ENCODE peak calls at places on chromosomes 7 and 10, in ten cellular contexts. One of them, this sample, is unnamed.

GRCh38 chr7:94440460-94441039 is 45.9 kb downstream of the COL1A2 start:
- ATAC-seq in T-cell: no peak
- ATAC-seq in naive thymus-derived CD8-positive, alpha-beta T cell: no peak
- ATAC-seq in left cardiac atrium: no peak
- ATAC-seq in CD4-positive, alpha-beta T cell: no peak
- ATAC-seq in GM12878: no peak
- ATAC-seq in PC-3: no peak
- ATAC-seq in CD4-positive, CD25-positive, alpha-beta regulatory T cell: no peak
- ATAC-seq in activated T-cell treated with anti-CD3 and anti-CD28 coated beads, Interleukin-2, amount 50 U/mL, for 72 hours: no peak
- ATAC-seq in stimulated activated naive CD8-positive, alpha-beta T cell treated with anti-CD3 and anti-CD28 coated beads, Interleukin-15, amount 100 ng/mL, for 72 hours: no peak
- ATAC-seq in this sample: no peak

GRCh38 chr10:3397231-3397630 is 224.6 kb upstream of the PITRM1 start:
- ATAC-seq in T-cell: no peak
- ATAC-seq in naive thymus-derived CD8-positive, alpha-beta T cell: no peak
- ATAC-seq in left cardiac atrium: no peak
- ATAC-seq in CD4-positive, alpha-beta T cell: no peak
- ATAC-seq in GM12878: no peak
- ATAC-seq in PC-3: peak; percentile 64
- ATAC-seq in CD4-positive, CD25-positive, alpha-beta regulatory T cell: no peak
- ATAC-seq in activated T-cell treated with anti-CD3 and anti-CD28 coated beads, Interleukin-2, amount 50 U/mL, for 72 hours: peak; percentile 61
- ATAC-seq in stimulated activated naive CD8-positive, alpha-beta T cell treated with anti-CD3 and anti-CD28 coated beads, Interleukin-15, amount 100 ng/mL, for 72 hours: no peak
- ATAC-seq in this sample: no peak

GRCh38 chr10:20105931-20106330 is 289.7 kb downstream of the PLXDC2 start:
- ATAC-seq in T-cell: no peak
- ATAC-seq in naive thymus-derived CD8-positive, alpha-beta T cell: no peak
- ATAC-seq in left cardiac atrium: no peak
- ATAC-seq in CD4-positive, alpha-beta T cell: no peak
- ATAC-seq in GM12878: no peak
- ATAC-seq in PC-3: no peak
- ATAC-seq in CD4-positive, CD25-positive, alpha-beta regulatory T cell: no peak
- ATAC-seq in activated T-cell treated with anti-CD3 and anti-CD28 coated beads, Interleukin-2, amount 50 U/mL, for 72 hours: no peak
- ATAC-seq in stimulated activated naive CD8-positive, alpha-beta T cell treated with anti-CD3 and anti-CD28 coated beads, Interleukin-15, amount 100 ng/mL, for 72 hours: no peak
- ATAC-seq in this sample: no peak

GRCh38 chr7:101754432-101755159 is 62.8 kb upstream of the CUX1 start:
- ATAC-seq in T-cell: peak; percentile 33
- ATAC-seq in naive thymus-derived CD8-positive, alpha-beta T cell: peak; percentile 46
- ATAC-seq in left cardiac atrium: peak; percentile 47
- ATAC-seq in CD4-positive, alpha-beta T cell: no peak
- ATAC-seq in GM12878: no peak
- ATAC-seq in PC-3: peak; percentile 74
- ATAC-seq in CD4-positive, CD25-positive, alpha-beta regulatory T cell: no peak
- ATAC-seq in activated T-cell treated with anti-CD3 and anti-CD28 coated beads, Interleukin-2, amount 50 U/mL, for 72 hours: peak; percentile 58
- ATAC-seq in stimulated activated naive CD8-positive, alpha-beta T cell treated with anti-CD3 and anti-CD28 coated beads, Interleukin-15, amount 100 ng/mL, for 72 hours: peak; percentile 54
- ATAC-seq in this sample: no peak

GRCh38 chr7:55348502-55348901 is 16.6 kb upstream of the LANCL2 start:
- ATAC-seq in T-cell: peak; percentile 41
- ATAC-seq in naive thymus-derived CD8-positive, alpha-beta T cell: no peak
- ATAC-seq in left cardiac atrium: peak; percentile 67
- ATAC-seq in CD4-positive, alpha-beta T cell: no peak
- ATAC-seq in GM12878: peak; percentile 39
- ATAC-seq in PC-3: peak; percentile 97
- ATAC-seq in CD4-positive, CD25-positive, alpha-beta regulatory T cell: peak; percentile 48
- ATAC-seq in activated T-cell treated with anti-CD3 and anti-CD28 coated beads, Interleukin-2, amount 50 U/mL, for 72 hours: peak; percentile 83
- ATAC-seq in stimulated activated naive CD8-positive, alpha-beta T cell treated with anti-CD3 and anti-CD28 coated beads, Interleukin-15, amount 100 ng/mL, for 72 hours: peak; percentile 61
- ATAC-seq in this sample: no peak

GRCh38 chr10:21720090-21720489 is 186.1 kb downstream of the MLLT10 start:
- ATAC-seq in T-cell: no peak
- ATAC-seq in naive thymus-derived CD8-positive, alpha-beta T cell: no peak
- ATAC-seq in left cardiac atrium: no peak
- ATAC-seq in CD4-positive, alpha-beta T cell: no peak
- ATAC-seq in GM12878: peak; percentile 64
- ATAC-seq in PC-3: no peak
- ATAC-seq in CD4-positive, CD25-positive, alpha-beta regulatory T cell: no peak
- ATAC-seq in activated T-cell treated with anti-CD3 and anti-CD28 coated beads, Interleukin-2, amount 50 U/mL, for 72 hours: no peak
- ATAC-seq in stimulated activated naive CD8-positive, alpha-beta T cell treated with anti-CD3 and anti-CD28 coated beads, Interleukin-15, amount 100 ng/mL, for 72 hours: peak; percentile 61
- ATAC-seq in this sample: no peak

GRCh38 chr10:279232-279631 is 144.0 kb downstream of the ZMYND11 start:
- ATAC-seq in T-cell: no peak
- ATAC-seq in naive thymus-derived CD8-positive, alpha-beta T cell: no peak
- ATAC-seq in left cardiac atrium: no peak
- ATAC-seq in CD4-positive, alpha-beta T cell: no peak
- ATAC-seq in GM12878: no peak
- ATAC-seq in PC-3: no peak
- ATAC-seq in CD4-positive, CD25-positive, alpha-beta regulatory T cell: no peak
- ATAC-seq in activated T-cell treated with anti-CD3 and anti-CD28 coated beads, Interleukin-2, amount 50 U/mL, for 72 hours: no peak
- ATAC-seq in stimulated activated naive CD8-positive, alpha-beta T cell treated with anti-CD3 and anti-CD28 coated beads, Interleukin-15, amount 100 ng/mL, for 72 hours: no peak
- ATAC-seq in this sample: no peak

GRCh38 chr10:72348282-72348681 is 6.4 kb downstream of the DNAJB12 start:
- ATAC-seq in T-cell: no peak
- ATAC-seq in naive thymus-derived CD8-positive, alpha-beta T cell: no peak
- ATAC-seq in left cardiac atrium: no peak
- ATAC-seq in CD4-positive, alpha-beta T cell: no peak
- ATAC-seq in GM12878: no peak
- ATAC-seq in PC-3: no peak
- ATAC-seq in CD4-positive, CD25-positive, alpha-beta regulatory T cell: no peak
- ATAC-seq in activated T-cell treated with anti-CD3 and anti-CD28 coated beads, Interleukin-2, amount 50 U/mL, for 72 hours: no peak
- ATAC-seq in stimulated activated naive CD8-positive, alpha-beta T cell treated with anti-CD3 and anti-CD28 coated beads, Interleukin-15, amount 100 ng/mL, for 72 hours: no peak
- ATAC-seq in this sample: no peak

GRCh38 chr10:119221666-119222065 is 14.3 kb downstream of the GRK5 start:
- ATAC-seq in T-cell: no peak
- ATAC-seq in naive thymus-derived CD8-positive, alpha-beta T cell: no peak
- ATAC-seq in left cardiac atrium: no peak
- ATAC-seq in CD4-positive, alpha-beta T cell: no peak
- ATAC-seq in GM12878: peak; percentile 44
- ATAC-seq in PC-3: no peak
- ATAC-seq in CD4-positive, CD25-positive, alpha-beta regulatory T cell: no peak
- ATAC-seq in activated T-cell treated with anti-CD3 and anti-CD28 coated beads, Interleukin-2, amount 50 U/mL, for 72 hours: peak; percentile 83
- ATAC-seq in stimulated activated naive CD8-positive, alpha-beta T cell treated with anti-CD3 and anti-CD28 coated beads, Interleukin-15, amount 100 ng/mL, for 72 hours: peak; percentile 68
- ATAC-seq in this sample: peak; percentile 17

GRCh38 chr10:23361665-23362064 is 17.1 kb upstream of the C10orf67 start:
- ATAC-seq in T-cell: no peak
- ATAC-seq in naive thymus-derived CD8-positive, alpha-beta T cell: no peak
- ATAC-seq in left cardiac atrium: no peak
- ATAC-seq in CD4-positive, alpha-beta T cell: no peak
- ATAC-seq in GM12878: no peak
- ATAC-seq in PC-3: no peak
- ATAC-seq in CD4-positive, CD25-positive, alpha-beta regulatory T cell: no peak
- ATAC-seq in activated T-cell treated with anti-CD3 and anti-CD28 coated beads, Interleukin-2, amount 50 U/mL, for 72 hours: no peak
- ATAC-seq in stimulated activated naive CD8-positive, alpha-beta T cell treated with anti-CD3 and anti-CD28 coated beads, Interleukin-15, amount 100 ng/mL, for 72 hours: no peak
- ATAC-seq in this sample: no peak

GRCh38 chr10:29826221-29826620 is 191.4 kb upstream of the SVIL start:
- ATAC-seq in T-cell: no peak
- ATAC-seq in naive thymus-derived CD8-positive, alpha-beta T cell: no peak
- ATAC-seq in left cardiac atrium: no peak
- ATAC-seq in CD4-positive, alpha-beta T cell: no peak
- ATAC-seq in GM12878: no peak
- ATAC-seq in PC-3: no peak
- ATAC-seq in CD4-positive, CD25-positive, alpha-beta regulatory T cell: no peak
- ATAC-seq in activated T-cell treated with anti-CD3 and anti-CD28 coated beads, Interleukin-2, amount 50 U/mL, for 72 hours: no peak
- ATAC-seq in stimulated activated naive CD8-positive, alpha-beta T cell treated with anti-CD3 and anti-CD28 coated beads, Interleukin-15, amount 100 ng/mL, for 72 hours: no peak
- ATAC-seq in this sample: no peak

GRCh38 chr7:29854257-29854938 is 48.1 kb downstream of the WIPF3 start:
- ATAC-seq in T-cell: no peak
- ATAC-seq in naive thymus-derived CD8-positive, alpha-beta T cell: no peak
- ATAC-seq in left cardiac atrium: no peak
- ATAC-seq in CD4-positive, alpha-beta T cell: no peak
- ATAC-seq in GM12878: no peak
- ATAC-seq in PC-3: peak; percentile 86
- ATAC-seq in CD4-positive, CD25-positive, alpha-beta regulatory T cell: no peak
- ATAC-seq in activated T-cell treated with anti-CD3 and anti-CD28 coated beads, Interleukin-2, amount 50 U/mL, for 72 hours: no peak
- ATAC-seq in stimulated activated naive CD8-positive, alpha-beta T cell treated with anti-CD3 and anti-CD28 coated beads, Interleukin-15, amount 100 ng/mL, for 72 hours: no peak
- ATAC-seq in this sample: no peak

GRCh38 chr7:100720645-100721504 is 607 bp downstream of the EPO start:
- ATAC-seq in T-cell: no peak
- ATAC-seq in naive thymus-derived CD8-positive, alpha-beta T cell: no peak
- ATAC-seq in left cardiac atrium: no peak
- ATAC-seq in CD4-positive, alpha-beta T cell: no peak
- ATAC-seq in GM12878: no peak
- ATAC-seq in PC-3: no peak
- ATAC-seq in CD4-positive, CD25-positive, alpha-beta regulatory T cell: no peak
- ATAC-seq in activated T-cell treated with anti-CD3 and anti-CD28 coated beads, Interleukin-2, amount 50 U/mL, for 72 hours: no peak
- ATAC-seq in stimulated activated naive CD8-positive, alpha-beta T cell treated with anti-CD3 and anti-CD28 coated beads, Interleukin-15, amount 100 ng/mL, for 72 hours: peak; percentile 44
- ATAC-seq in this sample: peak; percentile 4

GRCh38 chr7:116588641-116589594 is 64.1 kb downstream of the CAV1 start:
- ATAC-seq in T-cell: peak; percentile 20
- ATAC-seq in naive thymus-derived CD8-positive, alpha-beta T cell: no peak
- ATAC-seq in left cardiac atrium: peak; percentile 57
- ATAC-seq in CD4-positive, alpha-beta T cell: no peak
- ATAC-seq in GM12878: peak; percentile 80
- ATAC-seq in PC-3: peak; percentile 49
- ATAC-seq in CD4-positive, CD25-positive, alpha-beta regulatory T cell: peak; percentile 46
- ATAC-seq in activated T-cell treated with anti-CD3 and anti-CD28 coated beads, Interleukin-2, amount 50 U/mL, for 72 hours: peak; percentile 28
- ATAC-seq in stimulated activated naive CD8-positive, alpha-beta T cell treated with anti-CD3 and anti-CD28 coated beads, Interleukin-15, amount 100 ng/mL, for 72 hours: peak; percentile 13
- ATAC-seq in this sample: no peak

GRCh38 chr10:3273966-3274365 is 101.4 kb upstream of the PITRM1 start:
- ATAC-seq in T-cell: no peak
- ATAC-seq in naive thymus-derived CD8-positive, alpha-beta T cell: no peak
- ATAC-seq in left cardiac atrium: no peak
- ATAC-seq in CD4-positive, alpha-beta T cell: no peak
- ATAC-seq in GM12878: no peak
- ATAC-seq in PC-3: no peak
- ATAC-seq in CD4-positive, CD25-positive, alpha-beta regulatory T cell: no peak
- ATAC-seq in activated T-cell treated with anti-CD3 and anti-CD28 coated beads, Interleukin-2, amount 50 U/mL, for 72 hours: no peak
- ATAC-seq in stimulated activated naive CD8-positive, alpha-beta T cell treated with anti-CD3 and anti-CD28 coated beads, Interleukin-15, amount 100 ng/mL, for 72 hours: no peak
- ATAC-seq in this sample: no peak

GRCh38 chr10:52615756-52616419 is 156.7 kb downstream of the MBL2 start:
- ATAC-seq in T-cell: no peak
- ATAC-seq in naive thymus-derived CD8-positive, alpha-beta T cell: no peak
- ATAC-seq in left cardiac atrium: no peak
- ATAC-seq in CD4-positive, alpha-beta T cell: no peak
- ATAC-seq in GM12878: no peak
- ATAC-seq in PC-3: peak; percentile 63
- ATAC-seq in CD4-positive, CD25-positive, alpha-beta regulatory T cell: no peak
- ATAC-seq in activated T-cell treated with anti-CD3 and anti-CD28 coated beads, Interleukin-2, amount 50 U/mL, for 72 hours: no peak
- ATAC-seq in stimulated activated naive CD8-positive, alpha-beta T cell treated with anti-CD3 and anti-CD28 coated beads, Interleukin-15, amount 100 ng/mL, for 72 hours: no peak
- ATAC-seq in this sample: no peak

GRCh38 chr10:94149702-94150101 is 156.0 kb downstream of the PLCE1 start:
- ATAC-seq in T-cell: no peak
- ATAC-seq in naive thymus-derived CD8-positive, alpha-beta T cell: no peak
- ATAC-seq in left cardiac atrium: no peak
- ATAC-seq in CD4-positive, alpha-beta T cell: no peak
- ATAC-seq in GM12878: no peak
- ATAC-seq in PC-3: no peak
- ATAC-seq in CD4-positive, CD25-positive, alpha-beta regulatory T cell: no peak
- ATAC-seq in activated T-cell treated with anti-CD3 and anti-CD28 coated beads, Interleukin-2, amount 50 U/mL, for 72 hours: no peak
- ATAC-seq in stimulated activated naive CD8-positive, alpha-beta T cell treated with anti-CD3 and anti-CD28 coated beads, Interleukin-15, amount 100 ng/mL, for 72 hours: no peak
- ATAC-seq in this sample: no peak

GRCh38 chr7:90825779-90826178 is 229.7 kb downstream of the CDK14 start:
- ATAC-seq in T-cell: no peak
- ATAC-seq in naive thymus-derived CD8-positive, alpha-beta T cell: no peak
- ATAC-seq in left cardiac atrium: peak; percentile 69
- ATAC-seq in CD4-positive, alpha-beta T cell: no peak
- ATAC-seq in GM12878: no peak
- ATAC-seq in PC-3: peak; percentile 30
- ATAC-seq in CD4-positive, CD25-positive, alpha-beta regulatory T cell: no peak
- ATAC-seq in activated T-cell treated with anti-CD3 and anti-CD28 coated beads, Interleukin-2, amount 50 U/mL, for 72 hours: no peak
- ATAC-seq in stimulated activated naive CD8-positive, alpha-beta T cell treated with anti-CD3 and anti-CD28 coated beads, Interleukin-15, amount 100 ng/mL, for 72 hours: no peak
- ATAC-seq in this sample: peak; percentile 55

GRCh38 chr7:4612939-4613841 is 68.9 kb upstream of the FOXK1 start:
- ATAC-seq in T-cell: peak; percentile 24
- ATAC-seq in naive thymus-derived CD8-positive, alpha-beta T cell: no peak
- ATAC-seq in left cardiac atrium: peak; percentile 57
- ATAC-seq in CD4-positive, alpha-beta T cell: no peak
- ATAC-seq in GM12878: no peak
- ATAC-seq in PC-3: no peak
- ATAC-seq in CD4-positive, CD25-positive, alpha-beta regulatory T cell: no peak
- ATAC-seq in activated T-cell treated with anti-CD3 and anti-CD28 coated beads, Interleukin-2, amount 50 U/mL, for 72 hours: no peak
- ATAC-seq in stimulated activated naive CD8-positive, alpha-beta T cell treated with anti-CD3 and anti-CD28 coated beads, Interleukin-15, amount 100 ng/mL, for 72 hours: peak; percentile 28
- ATAC-seq in this sample: peak; percentile 49

GRCh38 chr7:13803134-13803533 is 186.3 kb downstream of the ETV1 start:
- ATAC-seq in T-cell: no peak
- ATAC-seq in naive thymus-derived CD8-positive, alpha-beta T cell: no peak
- ATAC-seq in left cardiac atrium: no peak
- ATAC-seq in CD4-positive, alpha-beta T cell: no peak
- ATAC-seq in GM12878: no peak
- ATAC-seq in PC-3: no peak
- ATAC-seq in CD4-positive, CD25-positive, alpha-beta regulatory T cell: no peak
- ATAC-seq in activated T-cell treated with anti-CD3 and anti-CD28 coated beads, Interleukin-2, amount 50 U/mL, for 72 hours: no peak
- ATAC-seq in stimulated activated naive CD8-positive, alpha-beta T cell treated with anti-CD3 and anti-CD28 coated beads, Interleukin-15, amount 100 ng/mL, for 72 hours: no peak
- ATAC-seq in this sample: no peak